ENCODE peak calls at places on chromosomes 7 and 10, in four cellular contexts. W, D, E and V are unnamed samples.

GRCh38 chr7:90455163-90456030 is 14.0 kb upstream of the PTTG1IP2 start:
- DNase-seq in W (peak), D (no peak), E (peak), V (peak)

GRCh38 chr10:11397980-11398580 is 213.4 kb downstream of the USP6NL start:
- DNase-seq in W (no peak), D (no peak), E (no peak), V (peak)

GRCh38 chr7:123643495-123644428 is 11.9 kb upstream of the LMOD2 start:
- DNase-seq in W (peak), D (peak), E (peak), V (peak)

GRCh38 chr7:32094516-32094915 is 24.3 kb upstream of the PDE1C start:
- DNase-seq in W (no peak), D (no peak), E (no peak), V (no peak)

GRCh38 chr7:44729949-44730590 is 18.6 kb upstream of the ZMIZ2 start:
- DNase-seq in W (no peak), D (no peak), E (no peak), V (no peak)

GRCh38 chr7:144437370-144438191 is 34.1 kb upstream of the NOBOX start:
- DNase-seq in W (peak), D (peak), E (peak), V (peak)

GRCh38 chr10:9227679-9228365 is 1173.3 kb downstream of the GATA3 start:
- DNase-seq in W (no peak), D (no peak), E (no peak), V (no peak)

GRCh38 chr7:12314199-12314598 is 89.5 kb downstream of the VWDE start:
- DNase-seq in W (no peak), D (no peak), E (no peak), V (no peak)

GRCh38 chr7:44309271-44310091 is 15.9 kb downstream of the CAMK2B start:
- DNase-seq in W (peak), D (peak), E (peak), V (peak)

GRCh38 chr7:137878333-137878961 is 31.7 kb upstream of the DGKI start:
- DNase-seq in W (no peak), D (no peak), E (peak), V (peak)

GRCh38 chr10:125248489-125248888 is 88.1 kb upstream of the CTBP2 start:
- DNase-seq in W (no peak), D (no peak), E (no peak), V (no peak)

GRCh38 chr10:123703195-123703790 is 37.1 kb downstream of the GPR26 start:
- DNase-seq in W (no peak), D (no peak), E (no peak), V (no peak)

GRCh38 chr10:97687785-97688781 is 1.0 kb upstream of the AVPI1 start:
- DNase-seq in W (no peak), D (no peak), E (no peak), V (peak)

GRCh38 chr10:59709472-59710125 is at the start of gene SLC16A9:
- DNase-seq in W (peak), D (peak), E (peak), V (peak)

GRCh38 chr7:36650766-36651310 is 73.5 kb downstream of the AOAH start:
- DNase-seq in W (no peak), D (no peak), E (no peak), V (no peak)
- H2AK5ac ChIP-seq in W (no peak), D (no peak), E (no peak), V (peak)

DNA sequence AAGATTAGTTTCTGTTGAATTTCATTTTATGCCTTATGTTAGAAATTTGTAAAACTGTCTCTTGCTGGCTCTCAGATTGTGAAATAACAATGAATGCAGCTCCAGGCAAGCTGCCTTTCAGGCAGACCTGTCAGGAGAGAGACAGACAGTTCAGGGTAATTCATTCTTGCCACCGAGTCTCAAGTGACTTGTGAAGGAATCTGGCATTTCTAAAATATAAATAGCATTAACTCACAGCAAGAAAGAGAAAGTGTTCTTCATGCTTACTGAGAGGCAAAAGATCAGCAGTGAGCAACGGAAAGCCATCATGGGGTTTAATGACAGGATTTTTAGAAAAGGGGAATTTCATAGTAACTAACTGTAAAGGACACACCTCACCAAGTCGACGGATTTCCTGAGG is 442.3 kb upstream of the AKR1E2 start:
- DNase-seq in W (no peak), D (no peak), E (no peak), V (peak)
- H3K4me2 ChIP-seq in W (no peak), D (no peak), E (no peak), V (peak)

DNA sequence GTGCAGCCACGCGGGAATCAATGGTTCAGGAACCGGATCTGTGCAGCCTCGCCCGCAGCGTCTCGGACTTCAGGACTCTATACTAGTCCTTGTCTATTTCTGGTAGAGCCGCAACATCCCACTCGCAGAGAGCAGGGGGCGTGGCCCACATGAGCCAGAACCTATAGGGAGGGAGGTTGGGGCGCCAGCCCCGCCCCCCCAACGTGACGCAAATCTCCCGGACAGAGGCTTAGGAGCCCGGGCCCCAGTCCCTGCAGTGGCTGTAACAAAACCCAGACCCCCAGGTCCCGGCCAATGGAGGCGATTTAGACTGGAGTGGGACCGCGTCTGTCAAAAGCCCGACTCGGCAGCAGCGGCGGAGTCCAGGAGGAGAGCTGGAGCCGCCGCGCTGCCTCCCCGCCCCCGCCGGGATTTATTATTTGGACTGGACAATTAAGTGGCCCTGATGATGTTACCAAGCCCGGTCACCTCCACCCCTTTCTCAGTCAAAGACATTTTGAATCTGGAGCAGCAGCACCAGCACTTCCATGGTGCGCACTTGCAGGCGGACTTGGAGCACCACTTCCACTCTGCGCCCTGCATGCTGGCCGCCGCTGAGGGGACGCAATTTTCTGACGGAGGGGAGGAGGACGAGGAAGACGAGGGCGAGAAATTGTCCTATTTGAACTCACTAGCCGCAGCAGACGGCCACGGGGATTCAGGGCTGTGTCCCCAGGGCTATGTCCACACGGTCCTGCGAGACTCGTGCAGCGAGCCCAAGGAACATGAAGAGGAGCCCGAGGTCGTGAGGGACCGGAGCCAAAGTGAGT is at the start of gene NKX2-3:
- DNase-seq in W (no peak), D (peak), E (peak), V (peak)
- H2AK5ac ChIP-seq in W (peak), D (no peak), E (no peak), V (no peak)

GRCh38 chr7:22563115-22563514 is 63.1 kb upstream of the STEAP1B start:
- DNase-seq in W (no peak), D (no peak), E (no peak), V (peak)
- H3K4me2 ChIP-seq in W (peak), D (no peak), E (no peak), V (peak)

GRCh38 chr10:21533577-21534475 is at the start of gene MLLT10:
- DNase-seq in W (peak), D (peak), E (peak), V (peak)

GRCh38 chr10:21536874-21537273 is 2.8 kb downstream of the MLLT10 start:
- DNase-seq in W (no peak), D (no peak), E (no peak), V (no peak)

GRCh38 chr10:21535494-21535818 is 1.4 kb downstream of the MLLT10 start:
- DNase-seq in W (no peak), D (no peak), E (no peak), V (no peak)

GRCh38 chr10:21532694-21533576 is 1.1 kb upstream of the MLLT10 start:
- DNase-seq in W (no peak), D (no peak), E (no peak), V (no peak)

DNA sequence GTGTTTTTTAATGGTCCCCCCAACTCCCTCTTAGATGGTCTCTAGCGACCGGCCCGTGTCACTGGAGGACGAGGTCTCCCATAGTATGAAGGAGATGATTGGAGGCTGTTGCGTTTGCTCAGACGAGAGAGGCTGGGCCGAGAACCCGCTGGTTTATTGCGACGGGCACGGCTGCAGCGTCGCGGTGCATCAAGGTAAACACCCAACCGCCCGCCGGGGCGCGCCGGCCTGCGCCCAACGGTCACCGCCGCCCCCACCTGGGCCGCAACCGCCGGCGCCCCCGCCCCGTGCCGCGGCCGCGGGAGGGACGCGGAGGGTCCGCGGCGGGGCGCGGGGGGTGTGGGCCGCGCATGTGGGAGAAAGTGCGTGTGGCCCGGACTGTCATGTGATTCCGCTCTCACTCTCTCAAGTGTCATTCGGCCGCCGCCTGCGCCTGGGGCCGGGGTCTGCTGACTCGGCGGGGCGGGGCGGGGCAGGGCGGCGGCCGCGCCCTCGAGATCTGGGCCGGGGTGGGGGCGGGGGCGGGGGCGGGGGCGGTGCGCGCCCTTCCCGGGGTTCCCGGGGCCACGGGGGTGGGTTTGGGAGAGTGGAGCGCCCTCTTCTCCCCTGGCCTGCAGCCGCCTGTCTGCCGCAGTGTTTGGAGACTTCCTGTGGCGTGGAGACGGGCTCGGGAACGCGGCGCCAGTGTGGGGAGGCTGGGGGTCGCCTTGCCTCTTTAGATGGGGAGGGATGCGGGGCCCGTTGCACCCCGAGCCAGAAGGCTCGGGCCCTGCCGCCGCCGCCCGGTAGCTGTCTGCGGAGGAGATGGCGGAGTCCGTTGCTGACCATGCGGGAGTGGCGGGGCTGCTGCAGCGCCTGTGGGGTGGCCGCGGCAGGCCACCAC is 820 bp downstream of the MLLT10 start:
- DNase-seq in W (no peak), D (peak), E (peak), V (peak)
- H2AK5ac ChIP-seq in W (peak), D (no peak), E (no peak), V (peak)